ENCODE peak calls at places on chromosomes 13 and 19, in seven cellular contexts. D is IMR-90, I is mesendoderm, A is neuronal stem cell, S is H9, X is trophoblast cell, V is H1. U is an unnamed sample. For H3K4me1, the result is how much of the 10 kb centered on the place peaks cover.

GRCh38 chr13:111388851-111389500 is 68.5 kb downstream of the TEX29 start:
- DNase-seq in D (no peak), I (no peak), A (no peak), S (no peak), X (no peak), V (no peak), U (no peak)

GRCh38 chr19:34067861-34068271 is 104.4 kb upstream of the LSM14A start:
- DNase-seq in D (peak), I (no peak), A (no peak), S (no peak), X (peak), V (no peak), U (no peak)

GRCh38 chr13:28493740-28494536 is 990 bp downstream of the FLT1 start:
- DNase-seq in D (no peak), I (peak), A (peak), S (no peak), X (no peak), V (no peak), U (peak)

GRCh38 chr19:2474232-2475017 is 1.5 kb upstream of the GADD45B start:
- DNase-seq in D (peak), I (peak), A (peak), S (peak), X (peak), V (no peak), U (peak)

GRCh38 chr19:13155472-13156284 is 5.5 kb downstream of the IER2 start:
- DNase-seq in D (peak), I (peak), A (peak), S (peak), X (peak), V (no peak), U (peak)

GRCh38 chr13:86082116-86082515 is 282.9 kb upstream of the SLITRK6 start:
- DNase-seq in D (no peak), I (no peak), A (no peak), S (no peak), X (no peak), V (no peak), U (no peak)

GRCh38 chr13:113553541-113554332 is 30.8 kb upstream of the TFDP1 start:
- DNase-seq in D (no peak), I (no peak), A (no peak), S (no peak), X (no peak), V (no peak), U (no peak)

GRCh38 chr19:50794074-50794777 is 4.0 kb downstream of the ACP4 start:
- DNase-seq in D (no peak), I (no peak), A (no peak), S (no peak), X (no peak), V (no peak), U (no peak)

GRCh38 chr13:31538067-31539042 is 201.0 kb upstream of the RXFP2 start:
- DNase-seq in D (peak), I (peak), A (no peak), S (no peak), X (peak), V (no peak), U (peak)

GRCh38 chr19:44548736-44549135 is 19.3 kb upstream of the CEACAM20 start:
- DNase-seq in D (peak), I (no peak), A (no peak), S (no peak), X (no peak), V (no peak), U (peak)

GRCh38 chr13:79870123-79870522 is 389.2 kb downstream of the NDFIP2 start:
- DNase-seq in D (peak), I (peak), A (no peak), S (no peak), X (no peak), V (no peak), U (peak)

GRCh38 chr13:33934936-33935510 is 117.1 kb downstream of the RFC3 start:
- DNase-seq in D (no peak), I (no peak), A (no peak), S (no peak), X (no peak), V (no peak), U (no peak)

GRCh38 chr19:8306235-8307054 is 1.7 kb downstream of the CD320 start:
- DNase-seq in D (no peak), I (no peak), A (no peak), S (no peak), X (no peak), V (no peak), U (no peak)

GRCh38 chr19:45767410-45767880 is 1.6 kb downstream of the SIX5 start:
- DNase-seq in D (peak), I (peak), A (peak), S (peak), X (peak), V (no peak), U (peak)

GRCh38 chr13:113876341-113877148 is 12.7 kb upstream of the GAS6 start:
- DNase-seq in D (no peak), I (no peak), A (no peak), S (no peak), X (no peak), V (no peak), U (no peak)

GRCh38 chr19:14528419-14529253 is 758 bp upstream of the TECR start:
- DNase-seq in D (no peak), I (no peak), A (no peak), S (no peak), X (peak), V (no peak), U (no peak)

GRCh38 chr13:80173224-80173623 is 167.7 kb downstream of the SPRY2 start:
- DNase-seq in D (no peak), I (no peak), A (no peak), S (no peak), X (peak), V (no peak), U (no peak)

GRCh38 chr13:50072676-50073075 is 57.4 kb downstream of the KCNRG start:
- DNase-seq in D (no peak), I (no peak), A (no peak), S (no peak), X (no peak), V (no peak), U (no peak)

GRCh38 chr19:2554856-2555255 is 78.9 kb downstream of the GADD45B start:
- DNase-seq in D (peak), I (no peak), A (no peak), S (no peak), X (peak), V (no peak), U (no peak)

GRCh38 chr13:33307820-33308219 is 22.3 kb upstream of the STARD13 start:
- DNase-seq in D (peak), I (no peak), A (no peak), S (no peak), X (no peak), V (no peak), U (no peak)

DNA sequence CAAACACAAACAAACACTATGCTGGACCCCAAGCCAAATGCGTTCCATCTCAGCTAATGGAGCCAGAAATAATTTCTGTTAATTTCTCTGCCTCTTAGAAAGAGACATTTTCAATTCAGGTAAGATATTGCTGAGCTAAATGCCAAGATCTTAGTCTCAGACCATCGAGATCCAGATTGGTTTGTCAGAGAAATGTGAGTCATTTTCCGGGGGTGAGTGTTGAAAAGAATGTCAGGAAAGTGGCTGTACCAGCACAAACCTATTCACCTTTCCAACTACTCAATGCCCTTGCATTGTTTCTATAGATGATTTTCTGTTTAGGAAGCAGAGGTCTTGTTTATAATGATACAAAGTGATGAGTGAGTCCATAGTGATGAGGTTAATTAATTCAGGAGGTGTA is 266.8 kb upstream of the TSHZ3 start:
- DNase-seq in D (no peak), I (no peak), A (no peak), S (no peak), X (peak), V (no peak), U (no peak)
- H2BK120ac ChIP-seq in D (no peak), I (no peak), A (no peak), S (no peak), X (no peak), V (no peak), U (no peak)

DNA sequence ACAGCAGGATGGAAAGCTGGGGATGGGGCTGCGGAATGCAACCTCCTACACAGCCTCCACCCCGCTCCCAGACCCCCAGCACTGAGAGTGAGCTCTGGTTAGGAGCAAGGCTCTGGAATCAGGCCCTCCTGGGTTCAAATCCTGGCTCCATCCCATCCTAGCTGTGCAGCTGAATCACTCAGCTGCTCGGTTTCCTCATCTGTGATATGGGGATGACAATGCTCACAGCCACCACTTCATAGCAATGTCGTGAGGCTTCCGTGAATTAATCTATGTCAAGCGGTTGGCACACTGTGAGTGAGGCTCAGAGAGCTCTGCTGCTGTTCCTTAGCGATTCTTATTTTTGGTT is 538 bp downstream of the ACP7 start:
- DNase-seq in D (no peak), I (no peak), A (no peak), S (no peak), X (no peak), V (no peak), U (no peak)
- H3K4ac ChIP-seq in D (no peak), I (no peak), A (no peak), S (no peak), X (no peak), V (no peak), U (no peak)

GRCh38 chr19:42516771-42517170 is 11.5 kb downstream of the CEACAM1 start:
- DNase-seq in D (no peak), I (no peak), A (no peak), S (no peak), X (no peak), V (no peak), U (no peak)

GRCh38 chr19:42514449-42514848 is 13.8 kb downstream of the CEACAM1 start:
- DNase-seq in D (no peak), I (no peak), A (no peak), S (no peak), X (peak), V (no peak), U (no peak)

GRCh38 chr19:42515241-42515832 is 12.9 kb downstream of the CEACAM1 start:
- DNase-seq in D (no peak), I (no peak), A (no peak), S (no peak), X (peak), V (no peak), U (no peak)

GRCh38 chr19:42524250-42524649 is 4.0 kb downstream of the CEACAM1 start:
- DNase-seq in D (no peak), I (no peak), A (no peak), S (no peak), X (no peak), V (no peak), U (no peak)

DNA sequence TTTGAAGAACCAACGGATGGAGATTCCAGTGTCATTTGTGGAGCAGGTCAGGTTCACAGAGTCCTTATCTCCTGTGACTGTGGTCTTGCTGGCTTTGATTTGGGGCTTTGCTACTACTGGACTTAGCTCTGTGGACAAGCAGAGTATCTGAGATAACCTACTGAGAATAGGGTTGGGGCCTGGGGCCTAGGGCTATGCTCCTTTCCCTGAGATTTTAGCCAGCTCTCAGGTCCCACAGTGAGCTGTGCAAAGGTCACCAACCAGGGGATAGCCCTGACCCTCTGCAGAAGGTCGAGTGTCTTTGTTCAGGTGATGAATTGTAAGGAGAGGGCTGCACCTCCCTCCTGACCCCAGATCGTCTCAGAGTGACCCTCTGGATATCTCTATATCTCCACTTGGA is 9.2 kb downstream of the CEACAM1 start:
- DNase-seq in D (no peak), I (no peak), A (no peak), S (no peak), X (no peak), V (no peak), U (no peak)
- H3K4me1 ChIP-seq in D (under half), I (under half), A (under half), S (under half), X (under half), V (under half), U (under half)

GRCh38 chr13:72259528-72259927 is 392.5 kb upstream of the DACH1 start:
- DNase-seq in D (no peak), I (no peak), A (no peak), S (no peak), X (no peak), V (no peak), U (no peak)

GRCh38 chr13:72253754-72254153 is 386.8 kb upstream of the DACH1 start:
- DNase-seq in D (no peak), I (no peak), A (no peak), S (no peak), X (no peak), V (no peak), U (no peak)

GRCh38 chr13:72261732-72262131 is 394.7 kb upstream of the DACH1 start:
- DNase-seq in D (no peak), I (no peak), A (no peak), S (no peak), X (no peak), V (no peak), U (no peak)

GRCh38 chr13:72258340-72258981 is 391.5 kb upstream of the DACH1 start:
- DNase-seq in D (no peak), I (peak), A (no peak), S (peak), X (no peak), V (peak), U (no peak)

DNA sequence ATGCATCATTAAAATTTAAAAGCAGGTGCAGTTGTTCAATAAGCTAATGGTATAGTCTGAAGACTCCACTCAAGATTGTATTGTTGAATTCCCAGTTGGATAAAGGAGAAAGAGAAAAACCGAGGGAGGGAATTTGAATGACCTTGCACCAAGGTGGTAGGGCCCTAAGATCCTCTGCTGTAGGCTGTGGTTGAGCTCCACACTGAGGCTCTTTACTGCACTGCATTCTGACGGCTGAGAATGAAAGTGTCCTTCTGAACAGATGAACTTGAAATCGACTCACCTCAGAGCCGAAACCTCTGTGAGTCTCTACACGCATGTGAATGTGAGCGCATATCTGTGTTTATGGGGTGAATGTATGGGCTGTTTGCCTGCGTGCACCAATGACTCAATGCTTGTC is 388.9 kb upstream of the DACH1 start:
- DNase-seq in D (no peak), I (peak), A (peak), S (peak), X (peak), V (peak), U (peak)
- H2BK120ac ChIP-seq in D (no peak), I (no peak), A (no peak), S (no peak), X (no peak), V (no peak), U (no peak)

GRCh38 chr19:30064776-30065494 is 122.9 kb downstream of the URI1 start:
- DNase-seq in D (no peak), I (no peak), A (no peak), S (no peak), X (no peak), V (no peak), U (no peak)

GRCh38 chr19:30065680-30066606 is 123.9 kb downstream of the URI1 start:
- DNase-seq in D (no peak), I (peak), A (no peak), S (peak), X (no peak), V (no peak), U (no peak)

GRCh38 chr19:30063184-30064020 is 121.4 kb downstream of the URI1 start:
- DNase-seq in D (no peak), I (no peak), A (no peak), S (no peak), X (no peak), V (no peak), U (no peak)

GRCh38 chr19:30062331-30063183 is 120.5 kb downstream of the URI1 start:
- DNase-seq in D (no peak), I (no peak), A (no peak), S (no peak), X (no peak), V (no peak), U (no peak)

GRCh38 chr19:30064021-30064699 is 122.1 kb downstream of the URI1 start:
- DNase-seq in D (no peak), I (no peak), A (no peak), S (no peak), X (no peak), V (no peak), U (no peak)
- H3K4ac ChIP-seq in D (no peak), I (no peak), A (peak), S (no peak), X (no peak), V (no peak), U (no peak)

GRCh38 chr19:18940791-18941627 is at the start of gene HOMER3:
- DNase-seq in D (peak), I (peak), A (peak), S (peak), X (peak), V (no peak), U (peak)

GRCh38 chr19:18943465-18943864 is 2.4 kb upstream of the HOMER3 start:
- DNase-seq in D (no peak), I (no peak), A (no peak), S (no peak), X (no peak), V (no peak), U (no peak)

GRCh38 chr19:18939922-18940775 is 868 bp downstream of the HOMER3 start:
- DNase-seq in D (peak), I (no peak), A (peak), S (peak), X (peak), V (peak), U (peak)

GRCh38 chr19:18941628-18942354 is 774 bp upstream of the HOMER3 start:
- DNase-seq in D (no peak), I (no peak), A (no peak), S (peak), X (no peak), V (no peak), U (peak)

DNA sequence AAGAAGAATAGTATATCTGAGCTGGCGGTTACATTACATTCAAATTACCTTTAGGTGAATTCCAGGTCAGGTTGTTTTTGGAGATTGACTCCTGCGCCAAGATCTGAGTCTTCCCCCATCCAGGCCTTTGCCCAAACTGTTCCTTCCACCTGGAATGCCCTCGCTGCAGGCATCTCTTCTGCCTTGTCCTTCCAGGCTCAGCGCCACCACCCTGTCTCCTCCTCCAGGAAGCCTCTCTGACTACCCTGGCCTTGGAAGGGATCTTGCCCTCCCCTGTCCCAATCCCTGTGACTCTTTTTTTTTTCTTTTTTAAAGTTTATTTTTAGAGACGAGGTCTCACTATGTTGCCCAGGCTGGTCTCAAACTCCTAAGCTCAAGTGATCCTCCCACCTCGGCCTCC is 1.7 kb upstream of the HOMER3 start:
- DNase-seq in D (no peak), I (no peak), A (no peak), S (no peak), X (no peak), V (no peak), U (no peak)
- H3K4me1 ChIP-seq in D (under half), I (under half), A (under half), S (under half), X (under half), V (under half), U (under half)